ENCODE peak calls at places on chromosome 17, in seven cellular contexts. One of them, this sample, is unnamed.

GRCh38 chr17:51860934-51861561 is 297.5 kb downstream of the CA10 start:
- DNase-seq in esophagus muscularis mucosa: no peak
- DNase-seq in tibial nerve: no peak
- DNase-seq in stomach: no peak
- DNase-seq in lower leg skin: no peak
- DNase-seq in spleen: no peak
- DNase-seq in ovary: no peak
- DNase-seq in this sample: peak

GRCh38 chr17:78546476-78546875 is 30.7 kb downstream of the DNAH17 start:
- DNase-seq in ovary: no peak
- DNase-seq in spleen: no peak
- DNase-seq in esophagus muscularis mucosa: no peak
- DNase-seq in lower leg skin: no peak
- DNase-seq in stomach: no peak
- DNase-seq in tibial nerve: no peak
- DNase-seq in this sample: no peak

GRCh38 chr17:44997733-44998520 is 29.8 kb upstream of the C1QL1 start:
- DNase-seq in tibial nerve: no peak
- DNase-seq in stomach: no peak
- DNase-seq in lower leg skin: no peak
- DNase-seq in esophagus muscularis mucosa: no peak
- DNase-seq in ovary: no peak
- DNase-seq in spleen: no peak
- DNase-seq in this sample: no peak

GRCh38 chr17:846901-847777 is 65.0 kb downstream of the MRM3 start:
- DNase-seq in tibial nerve: no peak
- DNase-seq in spleen: no peak
- DNase-seq in esophagus muscularis mucosa: no peak
- DNase-seq in stomach: no peak
- DNase-seq in ovary: no peak
- DNase-seq in lower leg skin: no peak
- DNase-seq in this sample: no peak

GRCh38 chr17:30921544-30922196 is at the start of gene ADAP2:
- DNase-seq in lower leg skin: peak
- DNase-seq in tibial nerve: no peak
- DNase-seq in spleen: peak
- DNase-seq in stomach: peak
- DNase-seq in esophagus muscularis mucosa: no peak
- DNase-seq in ovary: no peak
- DNase-seq in this sample: no peak

GRCh38 chr17:64412944-64413381 is 22.3 kb upstream of the PECAM1 start:
- DNase-seq in esophagus muscularis mucosa: no peak
- DNase-seq in spleen: no peak
- DNase-seq in lower leg skin: peak
- DNase-seq in ovary: no peak
- DNase-seq in tibial nerve: no peak
- DNase-seq in stomach: no peak
- DNase-seq in this sample: no peak

GRCh38 chr17:80308672-80309517 is 48.2 kb downstream of the RNF213 start:
- DNase-seq in tibial nerve: no peak
- DNase-seq in lower leg skin: peak
- DNase-seq in ovary: no peak
- DNase-seq in spleen: peak
- DNase-seq in stomach: no peak
- DNase-seq in esophagus muscularis mucosa: no peak
- DNase-seq in this sample: no peak

GRCh38 chr17:28188841-28189263 is 130.1 kb upstream of the TMEM97 start:
- DNase-seq in spleen: no peak
- DNase-seq in stomach: no peak
- DNase-seq in lower leg skin: no peak
- DNase-seq in esophagus muscularis mucosa: no peak
- DNase-seq in tibial nerve: no peak
- DNase-seq in ovary: no peak
- DNase-seq in this sample: no peak

GRCh38 chr17:48001187-48001586 is 30.3 kb downstream of the CDK5RAP3 start:
- DNase-seq in esophagus muscularis mucosa: no peak
- DNase-seq in ovary: no peak
- DNase-seq in lower leg skin: no peak
- DNase-seq in stomach: no peak
- DNase-seq in spleen: no peak
- DNase-seq in tibial nerve: no peak
- DNase-seq in this sample: no peak

GRCh38 chr17:58417300-58418092 is at the start of gene RNF43:
- DNase-seq in stomach: peak
- DNase-seq in tibial nerve: peak
- DNase-seq in esophagus muscularis mucosa: peak
- DNase-seq in spleen: peak
- DNase-seq in ovary: peak
- DNase-seq in lower leg skin: peak
- DNase-seq in this sample: peak

GRCh38 chr17:29167393-29168078 is 12.7 kb downstream of the MYO18A start:
- DNase-seq in tibial nerve: no peak
- DNase-seq in spleen: peak
- DNase-seq in ovary: no peak
- DNase-seq in esophagus muscularis mucosa: no peak
- DNase-seq in lower leg skin: no peak
- DNase-seq in stomach: no peak
- DNase-seq in this sample: no peak

GRCh38 chr17:65297384-65297783 is 160.2 kb downstream of the RGS9 start:
- DNase-seq in esophagus muscularis mucosa: no peak
- DNase-seq in stomach: no peak
- DNase-seq in tibial nerve: no peak
- DNase-seq in spleen: no peak
- DNase-seq in ovary: no peak
- DNase-seq in lower leg skin: no peak
- DNase-seq in this sample: no peak

GRCh38 chr17:19646788-19647696 is 1.5 kb upstream of the ALDH3A2 start:
- DNase-seq in esophagus muscularis mucosa: no peak
- DNase-seq in stomach: no peak
- DNase-seq in tibial nerve: no peak
- DNase-seq in lower leg skin: no peak
- DNase-seq in ovary: peak
- DNase-seq in spleen: no peak
- DNase-seq in this sample: no peak

GRCh38 chr17:37824534-37825485 is 80.0 kb upstream of the HNF1B start:
- DNase-seq in ovary: no peak
- DNase-seq in lower leg skin: peak
- DNase-seq in tibial nerve: no peak
- DNase-seq in spleen: no peak
- DNase-seq in stomach: no peak
- DNase-seq in esophagus muscularis mucosa: no peak
- DNase-seq in this sample: peak

GRCh38 chr17:61806081-61806828 is 57.1 kb downstream of the BRIP1 start:
- DNase-seq in stomach: no peak
- DNase-seq in tibial nerve: no peak
- DNase-seq in spleen: no peak
- DNase-seq in ovary: no peak
- DNase-seq in esophagus muscularis mucosa: no peak
- DNase-seq in lower leg skin: no peak
- DNase-seq in this sample: no peak

GRCh38 chr17:83156408-83156807 is 77.0 kb downstream of the METRNL start:
- DNase-seq in lower leg skin: peak
- DNase-seq in esophagus muscularis mucosa: peak
- DNase-seq in ovary: no peak
- DNase-seq in spleen: peak
- DNase-seq in tibial nerve: no peak
- DNase-seq in stomach: no peak
- DNase-seq in this sample: no peak

GRCh38 chr17:70202840-70203239 is 33.5 kb downstream of the KCNJ2 start:
- DNase-seq in stomach: no peak
- DNase-seq in spleen: no peak
- DNase-seq in esophagus muscularis mucosa: no peak
- DNase-seq in ovary: no peak
- DNase-seq in tibial nerve: no peak
- DNase-seq in lower leg skin: no peak
- DNase-seq in this sample: no peak

GRCh38 chr17:41494524-41494923 is 4.8 kb upstream of the KRT36 start:
- DNase-seq in lower leg skin: no peak
- DNase-seq in stomach: no peak
- DNase-seq in tibial nerve: no peak
- DNase-seq in esophagus muscularis mucosa: no peak
- DNase-seq in spleen: no peak
- DNase-seq in ovary: no peak
- DNase-seq in this sample: peak

GRCh38 chr17:75751676-75752404 is 13.2 kb downstream of the GALK1 start:
- DNase-seq in spleen: peak
- DNase-seq in lower leg skin: no peak
- DNase-seq in ovary: no peak
- DNase-seq in tibial nerve: no peak
- DNase-seq in stomach: no peak
- DNase-seq in esophagus muscularis mucosa: no peak
- DNase-seq in this sample: no peak

GRCh38 chr17:82882715-82883446 is 43.1 kb upstream of the ZNF750 start:
- DNase-seq in tibial nerve: no peak
- DNase-seq in spleen: peak
- DNase-seq in ovary: no peak
- DNase-seq in lower leg skin: peak
- DNase-seq in esophagus muscularis mucosa: no peak
- DNase-seq in stomach: peak
- DNase-seq in this sample: no peak

GRCh38 chr17:38898291-38898679 is 27.1 kb upstream of the LASP1NB start:
- DNase-seq in ovary: no peak
- DNase-seq in lower leg skin: no peak
- DNase-seq in esophagus muscularis mucosa: no peak
- DNase-seq in tibial nerve: no peak
- DNase-seq in spleen: peak
- DNase-seq in stomach: no peak
- DNase-seq in this sample: no peak

GRCh38 chr17:35254107-35254802 is 11.4 kb downstream of the SLFN5 start:
- DNase-seq in esophagus muscularis mucosa: peak
- DNase-seq in lower leg skin: peak
- DNase-seq in ovary: peak
- DNase-seq in stomach: peak
- DNase-seq in spleen: no peak
- DNase-seq in tibial nerve: peak
- DNase-seq in this sample: peak

DNA sequence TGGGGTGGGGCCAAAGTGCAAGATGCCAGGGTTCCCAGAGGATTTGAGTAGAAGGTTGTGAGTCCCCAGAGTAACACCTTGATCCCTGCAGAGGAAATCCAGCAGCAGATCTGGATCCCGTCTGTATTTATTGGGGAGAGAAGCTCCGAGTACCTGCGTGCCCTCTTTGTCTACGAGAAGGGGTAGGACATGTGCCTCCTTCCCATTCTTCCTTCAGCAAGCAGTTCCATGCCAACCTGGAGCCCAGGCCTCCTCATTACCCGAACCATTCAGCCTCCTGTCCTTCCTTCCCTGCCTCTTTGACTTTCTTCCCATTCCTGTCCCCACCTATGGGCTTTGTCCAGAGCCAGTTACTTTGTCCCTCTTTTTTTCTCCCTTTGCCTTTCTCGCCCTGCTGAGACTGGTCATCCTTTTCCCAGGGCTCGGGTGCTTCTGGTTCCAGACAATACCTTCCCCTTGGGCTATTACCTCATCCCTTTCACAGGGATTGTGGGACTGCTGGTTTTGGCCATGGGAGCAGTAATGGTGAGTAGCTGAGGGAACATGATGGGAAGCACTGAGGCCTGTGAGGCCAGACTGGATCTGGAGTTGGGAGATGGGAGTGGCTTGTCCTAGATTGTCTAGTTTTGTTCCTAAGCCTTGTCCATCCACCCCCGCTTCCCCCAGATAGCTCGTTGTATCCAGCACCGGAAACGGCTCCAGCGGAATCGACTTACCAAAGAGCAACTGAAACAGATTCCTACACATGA is 2.9 kb downstream of the RNF167 start:
- DNase-seq in esophagus muscularis mucosa: no peak
- DNase-seq in lower leg skin: no peak
- DNase-seq in tibial nerve: no peak
- DNase-seq in stomach: no peak
- DNase-seq in spleen: no peak
- DNase-seq in ovary: no peak
- DNase-seq in this sample: no peak
- TF ChIP-seq POLR2A in esophagus muscularis mucosa: no peak
- TF ChIP-seq POLR2A in lower leg skin: no peak
- TF ChIP-seq POLR2A in tibial nerve: no peak
- TF ChIP-seq POLR2A in stomach: no peak
- TF ChIP-seq POLR2A in spleen: no peak
- TF ChIP-seq POLR2A in ovary: no peak
- TF ChIP-seq POLR2A in this sample: no peak

GRCh38 chr17:7329360-7330098 is 394 bp upstream of the NEURL4 start:
- DNase-seq in lower leg skin: peak
- DNase-seq in esophagus muscularis mucosa: peak
- DNase-seq in tibial nerve: peak
- DNase-seq in stomach: peak
- DNase-seq in ovary: peak
- DNase-seq in spleen: peak
- DNase-seq in this sample: peak
- TF ChIP-seq POLR2A in lower leg skin: no peak
- TF ChIP-seq POLR2A in esophagus muscularis mucosa: peak
- TF ChIP-seq POLR2A in tibial nerve: peak
- TF ChIP-seq POLR2A in stomach: peak
- TF ChIP-seq POLR2A in ovary: peak
- TF ChIP-seq POLR2A in spleen: peak
- TF ChIP-seq POLR2A in this sample: peak

GRCh38 chr17:57035971-57036481 is 49.0 kb upstream of the AKAP1 start:
- DNase-seq in stomach: peak
- DNase-seq in spleen: no peak
- DNase-seq in lower leg skin: no peak
- DNase-seq in esophagus muscularis mucosa: no peak
- DNase-seq in tibial nerve: no peak
- DNase-seq in ovary: no peak
- DNase-seq in this sample: no peak
- TF ChIP-seq POLR2A in stomach: no peak
- TF ChIP-seq POLR2A in spleen: no peak
- TF ChIP-seq POLR2A in lower leg skin: no peak
- TF ChIP-seq POLR2A in esophagus muscularis mucosa: no peak
- TF ChIP-seq POLR2A in tibial nerve: no peak
- TF ChIP-seq POLR2A in ovary: no peak
- TF ChIP-seq POLR2A in this sample: no peak

DNA sequence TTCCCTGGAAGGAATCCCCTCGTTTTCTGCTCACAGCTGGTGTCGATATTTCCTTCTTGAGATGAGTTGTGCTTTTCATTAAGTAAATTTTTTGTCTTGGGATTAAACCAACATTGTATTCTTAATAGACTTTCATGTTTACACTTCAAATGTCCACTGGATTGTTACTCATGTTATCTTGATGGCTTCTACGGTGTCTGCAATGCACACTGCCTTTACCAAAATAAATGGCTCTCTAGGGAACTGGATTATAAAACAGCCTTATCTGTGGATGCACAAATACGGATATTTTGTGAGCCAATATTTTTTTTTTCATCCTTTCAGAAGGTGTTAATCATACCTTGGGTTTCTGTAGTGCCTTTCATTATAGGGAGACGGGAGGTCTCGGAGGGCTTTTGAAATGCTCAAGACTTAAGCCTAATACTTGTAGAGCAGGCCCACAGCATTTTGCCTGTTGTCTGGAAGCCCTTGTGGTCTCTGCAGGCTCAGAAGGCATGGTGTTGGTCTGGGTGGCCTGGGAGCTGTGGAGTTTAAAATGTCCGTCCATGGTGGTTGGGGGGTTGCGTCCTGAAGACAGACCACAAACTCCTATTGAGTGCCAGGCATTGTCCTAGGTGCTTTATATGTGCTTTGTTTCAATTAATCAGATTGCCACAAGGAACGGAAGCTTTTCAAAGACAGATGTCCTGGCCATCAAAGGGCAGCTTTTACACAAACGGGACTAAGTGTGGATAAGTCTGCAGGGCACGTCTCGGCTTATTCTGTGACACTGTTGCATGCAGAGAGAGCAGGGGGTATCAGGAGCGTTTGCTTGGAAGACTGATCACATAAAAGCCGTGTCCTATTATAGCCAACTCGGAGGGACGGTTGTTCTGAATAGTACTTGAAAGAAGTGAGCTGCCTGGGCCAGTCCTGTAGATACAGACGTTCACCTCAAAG is 7.6 kb downstream of the NTN1 start:
- DNase-seq in spleen: no peak
- DNase-seq in lower leg skin: no peak
- DNase-seq in esophagus muscularis mucosa: no peak
- DNase-seq in ovary: no peak
- DNase-seq in stomach: no peak
- DNase-seq in tibial nerve: no peak
- DNase-seq in this sample: no peak
- TF ChIP-seq POLR2A in spleen: no peak
- TF ChIP-seq POLR2A in lower leg skin: no peak
- TF ChIP-seq POLR2A in esophagus muscularis mucosa: no peak
- TF ChIP-seq POLR2A in ovary: no peak
- TF ChIP-seq POLR2A in stomach: no peak
- TF ChIP-seq POLR2A in tibial nerve: no peak
- TF ChIP-seq POLR2A in this sample: no peak

This sample was measured in H54.